ENCODE peak calls at places on chromosomes 11 and 22, in ten cellular contexts. One of them, this sample, is unnamed.

GRCh38 chr22:30453731-30454510 is 17.9 kb downstream of the SEC14L3 start:
- DNase-seq in A172: no peak
- DNase-seq in stimulated activated CD8-positive, alpha-beta memory T cell treated with anti-CD3 and anti-CD28 coated beads, Interleukin-12 subunit alpha, Interleukin-12 subunit beta, amount 100 ng/mL, for 4 hours: no peak
- DNase-seq in mesendoderm: peak
- DNase-seq in SW 1271: no peak
- DNase-seq in H7: peak
- DNase-seq in mesenteric fat pad: no peak
- DNase-seq in AG10803: no peak
- DNase-seq in NCI-H1436: peak
- DNase-seq in left cardiac atrium: no peak
- DNase-seq in this sample: peak

GRCh38 chr11:7910389-7910788 is 20.7 kb downstream of the OR10A6 start:
- DNase-seq in A172: peak
- DNase-seq in stimulated activated CD8-positive, alpha-beta memory T cell treated with anti-CD3 and anti-CD28 coated beads, Interleukin-12 subunit alpha, Interleukin-12 subunit beta, amount 100 ng/mL, for 4 hours: no peak
- DNase-seq in mesendoderm: peak
- DNase-seq in SW 1271: no peak
- DNase-seq in H7: no peak
- DNase-seq in mesenteric fat pad: no peak
- DNase-seq in AG10803: no peak
- DNase-seq in NCI-H1436: no peak
- DNase-seq in left cardiac atrium: no peak
- DNase-seq in this sample: no peak

GRCh38 chr11:104148074-104148473 is 15.9 kb downstream of the PDGFD start:
- DNase-seq in A172: no peak
- DNase-seq in stimulated activated CD8-positive, alpha-beta memory T cell treated with anti-CD3 and anti-CD28 coated beads, Interleukin-12 subunit alpha, Interleukin-12 subunit beta, amount 100 ng/mL, for 4 hours: no peak
- DNase-seq in mesendoderm: no peak
- DNase-seq in SW 1271: no peak
- DNase-seq in H7: no peak
- DNase-seq in mesenteric fat pad: no peak
- DNase-seq in AG10803: peak
- DNase-seq in NCI-H1436: no peak
- DNase-seq in left cardiac atrium: no peak
- DNase-seq in this sample: no peak

GRCh38 chr11:92552942-92553341 is 328.3 kb downstream of the FAT3 start:
- DNase-seq in A172: no peak
- DNase-seq in stimulated activated CD8-positive, alpha-beta memory T cell treated with anti-CD3 and anti-CD28 coated beads, Interleukin-12 subunit alpha, Interleukin-12 subunit beta, amount 100 ng/mL, for 4 hours: no peak
- DNase-seq in mesendoderm: no peak
- DNase-seq in SW 1271: no peak
- DNase-seq in H7: no peak
- DNase-seq in mesenteric fat pad: no peak
- DNase-seq in AG10803: peak
- DNase-seq in NCI-H1436: no peak
- DNase-seq in left cardiac atrium: no peak
- DNase-seq in this sample: peak

GRCh38 chr11:12761029-12761428 is 86.8 kb downstream of the TEAD1 start:
- DNase-seq in A172: peak
- DNase-seq in stimulated activated CD8-positive, alpha-beta memory T cell treated with anti-CD3 and anti-CD28 coated beads, Interleukin-12 subunit alpha, Interleukin-12 subunit beta, amount 100 ng/mL, for 4 hours: no peak
- DNase-seq in mesendoderm: no peak
- DNase-seq in SW 1271: no peak
- DNase-seq in H7: no peak
- DNase-seq in mesenteric fat pad: no peak
- DNase-seq in AG10803: no peak
- DNase-seq in NCI-H1436: no peak
- DNase-seq in left cardiac atrium: no peak
- DNase-seq in this sample: no peak

GRCh38 chr11:80841716-80842115 is 1400.9 kb upstream of the TENM4 start:
- DNase-seq in A172: peak
- DNase-seq in stimulated activated CD8-positive, alpha-beta memory T cell treated with anti-CD3 and anti-CD28 coated beads, Interleukin-12 subunit alpha, Interleukin-12 subunit beta, amount 100 ng/mL, for 4 hours: no peak
- DNase-seq in mesendoderm: no peak
- DNase-seq in SW 1271: no peak
- DNase-seq in H7: no peak
- DNase-seq in mesenteric fat pad: no peak
- DNase-seq in AG10803: no peak
- DNase-seq in NCI-H1436: no peak
- DNase-seq in left cardiac atrium: no peak
- DNase-seq in this sample: no peak

GRCh38 chr11:59528741-59529140 is 17.4 kb downstream of the OR4D9 start:
- DNase-seq in A172: no peak
- DNase-seq in stimulated activated CD8-positive, alpha-beta memory T cell treated with anti-CD3 and anti-CD28 coated beads, Interleukin-12 subunit alpha, Interleukin-12 subunit beta, amount 100 ng/mL, for 4 hours: no peak
- DNase-seq in mesendoderm: no peak
- DNase-seq in SW 1271: no peak
- DNase-seq in H7: no peak
- DNase-seq in mesenteric fat pad: no peak
- DNase-seq in AG10803: no peak
- DNase-seq in NCI-H1436: no peak
- DNase-seq in left cardiac atrium: no peak
- DNase-seq in this sample: no peak

GRCh38 chr11:118076754-118077281 is at the start of gene TMPRSS4:
- DNase-seq in A172: no peak
- DNase-seq in stimulated activated CD8-positive, alpha-beta memory T cell treated with anti-CD3 and anti-CD28 coated beads, Interleukin-12 subunit alpha, Interleukin-12 subunit beta, amount 100 ng/mL, for 4 hours: no peak
- DNase-seq in mesendoderm: peak
- DNase-seq in SW 1271: no peak
- DNase-seq in H7: peak
- DNase-seq in mesenteric fat pad: no peak
- DNase-seq in AG10803: no peak
- DNase-seq in NCI-H1436: no peak
- DNase-seq in left cardiac atrium: no peak
- DNase-seq in this sample: no peak

GRCh38 chr11:121807051-121807450 is 309.0 kb downstream of the BLID start:
- DNase-seq in A172: no peak
- DNase-seq in stimulated activated CD8-positive, alpha-beta memory T cell treated with anti-CD3 and anti-CD28 coated beads, Interleukin-12 subunit alpha, Interleukin-12 subunit beta, amount 100 ng/mL, for 4 hours: no peak
- DNase-seq in mesendoderm: no peak
- DNase-seq in SW 1271: no peak
- DNase-seq in H7: no peak
- DNase-seq in mesenteric fat pad: no peak
- DNase-seq in AG10803: no peak
- DNase-seq in NCI-H1436: no peak
- DNase-seq in left cardiac atrium: no peak
- DNase-seq in this sample: no peak

GRCh38 chr11:1076061-1076665 is 1.5 kb downstream of the MUC2 start:
- DNase-seq in A172: no peak
- DNase-seq in stimulated activated CD8-positive, alpha-beta memory T cell treated with anti-CD3 and anti-CD28 coated beads, Interleukin-12 subunit alpha, Interleukin-12 subunit beta, amount 100 ng/mL, for 4 hours: no peak
- DNase-seq in mesendoderm: no peak
- DNase-seq in SW 1271: no peak
- DNase-seq in H7: no peak
- DNase-seq in mesenteric fat pad: peak
- DNase-seq in AG10803: no peak
- DNase-seq in NCI-H1436: no peak
- DNase-seq in left cardiac atrium: peak
- DNase-seq in this sample: no peak

GRCh38 chr11:120013325-120014250 is 124.3 kb downstream of the TRIM29 start:
- DNase-seq in A172: no peak
- DNase-seq in stimulated activated CD8-positive, alpha-beta memory T cell treated with anti-CD3 and anti-CD28 coated beads, Interleukin-12 subunit alpha, Interleukin-12 subunit beta, amount 100 ng/mL, for 4 hours: no peak
- DNase-seq in mesendoderm: peak
- DNase-seq in SW 1271: no peak
- DNase-seq in H7: peak
- DNase-seq in mesenteric fat pad: no peak
- DNase-seq in AG10803: peak
- DNase-seq in NCI-H1436: peak
- DNase-seq in left cardiac atrium: peak
- DNase-seq in this sample: peak

GRCh38 chr11:35211952-35212351 is 73.0 kb downstream of the CD44 start:
- DNase-seq in A172: no peak
- DNase-seq in stimulated activated CD8-positive, alpha-beta memory T cell treated with anti-CD3 and anti-CD28 coated beads, Interleukin-12 subunit alpha, Interleukin-12 subunit beta, amount 100 ng/mL, for 4 hours: no peak
- DNase-seq in mesendoderm: no peak
- DNase-seq in SW 1271: no peak
- DNase-seq in H7: no peak
- DNase-seq in mesenteric fat pad: no peak
- DNase-seq in AG10803: no peak
- DNase-seq in NCI-H1436: no peak
- DNase-seq in left cardiac atrium: no peak
- DNase-seq in this sample: no peak

GRCh38 chr11:3830088-3830487 is 10.7 kb downstream of the RHOG start:
- DNase-seq in A172: no peak
- DNase-seq in stimulated activated CD8-positive, alpha-beta memory T cell treated with anti-CD3 and anti-CD28 coated beads, Interleukin-12 subunit alpha, Interleukin-12 subunit beta, amount 100 ng/mL, for 4 hours: no peak
- DNase-seq in mesendoderm: no peak
- DNase-seq in SW 1271: no peak
- DNase-seq in H7: no peak
- DNase-seq in mesenteric fat pad: no peak
- DNase-seq in AG10803: no peak
- DNase-seq in NCI-H1436: no peak
- DNase-seq in left cardiac atrium: no peak
- DNase-seq in this sample: no peak

GRCh38 chr11:89566972-89567371 is 75.8 kb upstream of the NOX4 start:
- DNase-seq in A172: no peak
- DNase-seq in stimulated activated CD8-positive, alpha-beta memory T cell treated with anti-CD3 and anti-CD28 coated beads, Interleukin-12 subunit alpha, Interleukin-12 subunit beta, amount 100 ng/mL, for 4 hours: no peak
- DNase-seq in mesendoderm: no peak
- DNase-seq in SW 1271: no peak
- DNase-seq in H7: no peak
- DNase-seq in mesenteric fat pad: no peak
- DNase-seq in AG10803: no peak
- DNase-seq in NCI-H1436: no peak
- DNase-seq in left cardiac atrium: no peak
- DNase-seq in this sample: no peak

GRCh38 chr11:78714539-78714938 is 139.9 kb upstream of the NARS2 start:
- DNase-seq in A172: no peak
- DNase-seq in stimulated activated CD8-positive, alpha-beta memory T cell treated with anti-CD3 and anti-CD28 coated beads, Interleukin-12 subunit alpha, Interleukin-12 subunit beta, amount 100 ng/mL, for 4 hours: no peak
- DNase-seq in mesendoderm: no peak
- DNase-seq in SW 1271: no peak
- DNase-seq in H7: peak
- DNase-seq in mesenteric fat pad: no peak
- DNase-seq in AG10803: no peak
- DNase-seq in NCI-H1436: peak
- DNase-seq in left cardiac atrium: no peak
- DNase-seq in this sample: no peak

GRCh38 chr22:50047346-50047745 is 10.8 kb downstream of the TTLL8 start:
- DNase-seq in A172: no peak
- DNase-seq in stimulated activated CD8-positive, alpha-beta memory T cell treated with anti-CD3 and anti-CD28 coated beads, Interleukin-12 subunit alpha, Interleukin-12 subunit beta, amount 100 ng/mL, for 4 hours: no peak
- DNase-seq in mesendoderm: no peak
- DNase-seq in SW 1271: no peak
- DNase-seq in H7: peak
- DNase-seq in mesenteric fat pad: no peak
- DNase-seq in AG10803: no peak
- DNase-seq in NCI-H1436: no peak
- DNase-seq in left cardiac atrium: no peak
- DNase-seq in this sample: no peak

GRCh38 chr22:31585161-31585859 is 76.7 kb downstream of the PISD start:
- DNase-seq in A172: no peak
- DNase-seq in stimulated activated CD8-positive, alpha-beta memory T cell treated with anti-CD3 and anti-CD28 coated beads, Interleukin-12 subunit alpha, Interleukin-12 subunit beta, amount 100 ng/mL, for 4 hours: no peak
- DNase-seq in mesendoderm: peak
- DNase-seq in SW 1271: no peak
- DNase-seq in H7: no peak
- DNase-seq in mesenteric fat pad: no peak
- DNase-seq in AG10803: peak
- DNase-seq in NCI-H1436: no peak
- DNase-seq in left cardiac atrium: no peak
- DNase-seq in this sample: no peak

GRCh38 chr11:95419915-95420314 is 188.9 kb upstream of the SESN3 start:
- DNase-seq in A172: no peak
- DNase-seq in stimulated activated CD8-positive, alpha-beta memory T cell treated with anti-CD3 and anti-CD28 coated beads, Interleukin-12 subunit alpha, Interleukin-12 subunit beta, amount 100 ng/mL, for 4 hours: no peak
- DNase-seq in mesendoderm: no peak
- DNase-seq in SW 1271: no peak
- DNase-seq in H7: no peak
- DNase-seq in mesenteric fat pad: no peak
- DNase-seq in AG10803: peak
- DNase-seq in NCI-H1436: no peak
- DNase-seq in left cardiac atrium: no peak
- DNase-seq in this sample: no peak

This sample was measured in NCI-H1092.